ENCODE peak calls at places on chromosome 20, in nine cellular contexts. One of them, this sample, is unnamed.
A peak's percentile ranks its signal among the peaks of the same experiment; 100 is the strongest.

GRCh38 chr20:9261781-9262180 is 192.9 kb downstream of the PLCB4 start:
- DNase-seq in WERI-Rb-1: no peak
- DNase-seq in RWPE1: no peak
- DNase-seq in ELR: no peak
- DNase-seq in hepatocyte: no peak
- DNase-seq in DMS 273 treated with DMSO at 0.1 percent for 48 hours: no peak
- DNase-seq in NCI-H748 treated with DMSO at 0.1 percent for 48 hours: no peak
- DNase-seq in A172: no peak
- DNase-seq in stimulated activated CD4-positive, alpha-beta T cell treated with anti-CD3 and anti-CD28 coated beads, Interleukin-1b, Interleukin-23, amount 100 ng/mL, for 24 hours: no peak
- DNase-seq in this sample: peak; percentile 59

GRCh38 chr20:49345538-49345937 is 67.7 kb upstream of the ZNFX1 start:
- DNase-seq in A172: peak; percentile 88
- DNase-seq in stimulated activated CD4-positive, alpha-beta T cell treated with anti-CD3 and anti-CD28 coated beads, Interleukin-1b, Interleukin-23, amount 100 ng/mL, for 24 hours: no peak
- DNase-seq in hepatocyte: no peak
- DNase-seq in WERI-Rb-1: no peak
- DNase-seq in DMS 273 treated with DMSO at 0.1 percent for 48 hours: peak; percentile 50
- DNase-seq in RWPE1: peak; percentile 95
- DNase-seq in NCI-H748 treated with DMSO at 0.1 percent for 48 hours: no peak
- DNase-seq in ELR: peak; percentile 85
- DNase-seq in this sample: peak; percentile 48

GRCh38 chr20:35568645-35569044 is 26.8 kb downstream of the ERGIC3 start:
- DNase-seq in WERI-Rb-1: peak; percentile 29
- DNase-seq in NCI-H748 treated with DMSO at 0.1 percent for 48 hours: no peak
- DNase-seq in DMS 273 treated with DMSO at 0.1 percent for 48 hours: no peak
- DNase-seq in A172: peak; percentile 22
- DNase-seq in ELR: peak; percentile 45
- DNase-seq in RWPE1: peak; percentile 64
- DNase-seq in stimulated activated CD4-positive, alpha-beta T cell treated with anti-CD3 and anti-CD28 coated beads, Interleukin-1b, Interleukin-23, amount 100 ng/mL, for 24 hours: no peak
- DNase-seq in hepatocyte: peak; percentile 38
- DNase-seq in this sample: peak; percentile 47

GRCh38 chr20:41436679-41437078 is 70.1 kb upstream of the EMILIN3 start:
- DNase-seq in stimulated activated CD4-positive, alpha-beta T cell treated with anti-CD3 and anti-CD28 coated beads, Interleukin-1b, Interleukin-23, amount 100 ng/mL, for 24 hours: no peak
- DNase-seq in NCI-H748 treated with DMSO at 0.1 percent for 48 hours: no peak
- DNase-seq in WERI-Rb-1: no peak
- DNase-seq in ELR: peak; percentile 91
- DNase-seq in DMS 273 treated with DMSO at 0.1 percent for 48 hours: no peak
- DNase-seq in RWPE1: no peak
- DNase-seq in A172: peak; percentile 45
- DNase-seq in hepatocyte: no peak
- DNase-seq in this sample: peak; percentile 11

GRCh38 chr20:64238115-64238825 is 17.3 kb upstream of the PCMTD2 start:
- DNase-seq in DMS 273 treated with DMSO at 0.1 percent for 48 hours: no peak
- DNase-seq in A172: no peak
- DNase-seq in stimulated activated CD4-positive, alpha-beta T cell treated with anti-CD3 and anti-CD28 coated beads, Interleukin-1b, Interleukin-23, amount 100 ng/mL, for 24 hours: no peak
- DNase-seq in NCI-H748 treated with DMSO at 0.1 percent for 48 hours: no peak
- DNase-seq in hepatocyte: no peak
- DNase-seq in RWPE1: no peak
- DNase-seq in WERI-Rb-1: no peak
- DNase-seq in ELR: no peak
- DNase-seq in this sample: no peak

GRCh38 chr20:36465109-36466080 is 75.9 kb upstream of the MYL9 start:
- DNase-seq in A172: peak; percentile 98
- DNase-seq in stimulated activated CD4-positive, alpha-beta T cell treated with anti-CD3 and anti-CD28 coated beads, Interleukin-1b, Interleukin-23, amount 100 ng/mL, for 24 hours: no peak
- DNase-seq in DMS 273 treated with DMSO at 0.1 percent for 48 hours: no peak
- DNase-seq in RWPE1: peak; percentile 88
- DNase-seq in hepatocyte: peak; percentile 70
- DNase-seq in ELR: peak; percentile 97
- DNase-seq in NCI-H748 treated with DMSO at 0.1 percent for 48 hours: no peak
- DNase-seq in WERI-Rb-1: no peak
- DNase-seq in this sample: peak; percentile 90

GRCh38 chr20:19249515-19249914 is 37.1 kb downstream of the SLC24A3 start:
- DNase-seq in RWPE1: no peak
- DNase-seq in WERI-Rb-1: no peak
- DNase-seq in NCI-H748 treated with DMSO at 0.1 percent for 48 hours: no peak
- DNase-seq in hepatocyte: no peak
- DNase-seq in DMS 273 treated with DMSO at 0.1 percent for 48 hours: no peak
- DNase-seq in stimulated activated CD4-positive, alpha-beta T cell treated with anti-CD3 and anti-CD28 coated beads, Interleukin-1b, Interleukin-23, amount 100 ng/mL, for 24 hours: no peak
- DNase-seq in ELR: peak; percentile 64
- DNase-seq in A172: no peak
- DNase-seq in this sample: peak; percentile 13

GRCh38 chr20:328596-329324 is 3.4 kb downstream of the SOX12 start:
- DNase-seq in stimulated activated CD4-positive, alpha-beta T cell treated with anti-CD3 and anti-CD28 coated beads, Interleukin-1b, Interleukin-23, amount 100 ng/mL, for 24 hours: no peak
- DNase-seq in NCI-H748 treated with DMSO at 0.1 percent for 48 hours: no peak
- DNase-seq in A172: no peak
- DNase-seq in DMS 273 treated with DMSO at 0.1 percent for 48 hours: no peak
- DNase-seq in WERI-Rb-1: no peak
- DNase-seq in RWPE1: no peak
- DNase-seq in hepatocyte: no peak
- DNase-seq in ELR: no peak
- DNase-seq in this sample: no peak

GRCh38 chr20:6265204-6265904 is 142.5 kb upstream of the FERMT1 start:
- DNase-seq in hepatocyte: peak; percentile 74
- DNase-seq in RWPE1: peak; percentile 59
- DNase-seq in WERI-Rb-1: no peak
- DNase-seq in ELR: peak; percentile 9
- DNase-seq in stimulated activated CD4-positive, alpha-beta T cell treated with anti-CD3 and anti-CD28 coated beads, Interleukin-1b, Interleukin-23, amount 100 ng/mL, for 24 hours: no peak
- DNase-seq in NCI-H748 treated with DMSO at 0.1 percent for 48 hours: peak; percentile 90
- DNase-seq in A172: peak; percentile 14
- DNase-seq in DMS 273 treated with DMSO at 0.1 percent for 48 hours: no peak
- DNase-seq in this sample: peak; percentile 75

GRCh38 chr20:11112837-11113236 is 439.0 kb upstream of the JAG1 start:
- DNase-seq in stimulated activated CD4-positive, alpha-beta T cell treated with anti-CD3 and anti-CD28 coated beads, Interleukin-1b, Interleukin-23, amount 100 ng/mL, for 24 hours: no peak
- DNase-seq in WERI-Rb-1: no peak
- DNase-seq in NCI-H748 treated with DMSO at 0.1 percent for 48 hours: peak; percentile 93
- DNase-seq in DMS 273 treated with DMSO at 0.1 percent for 48 hours: no peak
- DNase-seq in RWPE1: no peak
- DNase-seq in hepatocyte: no peak
- DNase-seq in ELR: peak; percentile 31
- DNase-seq in A172: peak; percentile 23
- DNase-seq in this sample: peak; percentile 86

GRCh38 chr20:16256981-16257380 is 316.3 kb downstream of the KIF16B start:
- DNase-seq in NCI-H748 treated with DMSO at 0.1 percent for 48 hours: no peak
- DNase-seq in DMS 273 treated with DMSO at 0.1 percent for 48 hours: no peak
- DNase-seq in WERI-Rb-1: no peak
- DNase-seq in A172: no peak
- DNase-seq in ELR: no peak
- DNase-seq in RWPE1: no peak
- DNase-seq in stimulated activated CD4-positive, alpha-beta T cell treated with anti-CD3 and anti-CD28 coated beads, Interleukin-1b, Interleukin-23, amount 100 ng/mL, for 24 hours: no peak
- DNase-seq in hepatocyte: no peak
- DNase-seq in this sample: no peak

GRCh38 chr20:24160563-24161355 is 172.2 kb upstream of the GGTLC1 start:
- DNase-seq in stimulated activated CD4-positive, alpha-beta T cell treated with anti-CD3 and anti-CD28 coated beads, Interleukin-1b, Interleukin-23, amount 100 ng/mL, for 24 hours: no peak
- DNase-seq in WERI-Rb-1: peak; percentile 69
- DNase-seq in NCI-H748 treated with DMSO at 0.1 percent for 48 hours: peak; percentile 6
- DNase-seq in A172: peak; percentile 68
- DNase-seq in ELR: peak; percentile 54
- DNase-seq in RWPE1: peak; percentile 41
- DNase-seq in hepatocyte: peak; percentile 74
- DNase-seq in DMS 273 treated with DMSO at 0.1 percent for 48 hours: peak; percentile 5
- DNase-seq in this sample: peak; percentile 64

GRCh38 chr20:46128310-46129151 is 10.4 kb downstream of the CD40 start:
- DNase-seq in A172: no peak
- DNase-seq in RWPE1: no peak
- DNase-seq in WERI-Rb-1: peak; percentile 85
- DNase-seq in ELR: peak; percentile 36
- DNase-seq in hepatocyte: peak; percentile 40
- DNase-seq in NCI-H748 treated with DMSO at 0.1 percent for 48 hours: no peak
- DNase-seq in stimulated activated CD4-positive, alpha-beta T cell treated with anti-CD3 and anti-CD28 coated beads, Interleukin-1b, Interleukin-23, amount 100 ng/mL, for 24 hours: no peak
- DNase-seq in DMS 273 treated with DMSO at 0.1 percent for 48 hours: no peak
- DNase-seq in this sample: no peak

GRCh38 chr20:5056801-5057599 is 55.7 kb upstream of the SLC23A2 start:
- DNase-seq in WERI-Rb-1: no peak
- DNase-seq in hepatocyte: no peak
- DNase-seq in ELR: peak; percentile 62
- DNase-seq in NCI-H748 treated with DMSO at 0.1 percent for 48 hours: no peak
- DNase-seq in DMS 273 treated with DMSO at 0.1 percent for 48 hours: no peak
- DNase-seq in RWPE1: no peak
- DNase-seq in A172: peak; percentile 62
- DNase-seq in stimulated activated CD4-positive, alpha-beta T cell treated with anti-CD3 and anti-CD28 coated beads, Interleukin-1b, Interleukin-23, amount 100 ng/mL, for 24 hours: peak; percentile 40
- DNase-seq in this sample: peak; percentile 60

GRCh38 chr20:23631981-23632710 is 5.6 kb downstream of the CST3 start:
- DNase-seq in ELR: no peak
- DNase-seq in RWPE1: no peak
- DNase-seq in hepatocyte: no peak
- DNase-seq in WERI-Rb-1: no peak
- DNase-seq in DMS 273 treated with DMSO at 0.1 percent for 48 hours: no peak
- DNase-seq in NCI-H748 treated with DMSO at 0.1 percent for 48 hours: no peak
- DNase-seq in stimulated activated CD4-positive, alpha-beta T cell treated with anti-CD3 and anti-CD28 coated beads, Interleukin-1b, Interleukin-23, amount 100 ng/mL, for 24 hours: no peak
- DNase-seq in A172: no peak
- DNase-seq in this sample: no peak

GRCh38 chr20:19540401-19540800 is 217.7 kb upstream of the RIN2 start:
- DNase-seq in hepatocyte: no peak
- DNase-seq in WERI-Rb-1: no peak
- DNase-seq in A172: no peak
- DNase-seq in NCI-H748 treated with DMSO at 0.1 percent for 48 hours: no peak
- DNase-seq in ELR: no peak
- DNase-seq in DMS 273 treated with DMSO at 0.1 percent for 48 hours: no peak
- DNase-seq in stimulated activated CD4-positive, alpha-beta T cell treated with anti-CD3 and anti-CD28 coated beads, Interleukin-1b, Interleukin-23, amount 100 ng/mL, for 24 hours: no peak
- DNase-seq in RWPE1: no peak
- DNase-seq in this sample: no peak

GRCh38 chr20:62805711-62806382 is 1.2 kb downstream of the OGFR start:
- DNase-seq in WERI-Rb-1: no peak
- DNase-seq in A172: no peak
- DNase-seq in ELR: peak; percentile 41
- DNase-seq in DMS 273 treated with DMSO at 0.1 percent for 48 hours: no peak
- DNase-seq in NCI-H748 treated with DMSO at 0.1 percent for 48 hours: no peak
- DNase-seq in RWPE1: no peak
- DNase-seq in stimulated activated CD4-positive, alpha-beta T cell treated with anti-CD3 and anti-CD28 coated beads, Interleukin-1b, Interleukin-23, amount 100 ng/mL, for 24 hours: no peak
- DNase-seq in hepatocyte: peak; percentile 58
- DNase-seq in this sample: no peak

GRCh38 chr20:49851991-49852390 is 39.4 kb downstream of the SLC9A8 start:
- DNase-seq in stimulated activated CD4-positive, alpha-beta T cell treated with anti-CD3 and anti-CD28 coated beads, Interleukin-1b, Interleukin-23, amount 100 ng/mL, for 24 hours: no peak
- DNase-seq in DMS 273 treated with DMSO at 0.1 percent for 48 hours: no peak
- DNase-seq in A172: no peak
- DNase-seq in RWPE1: no peak
- DNase-seq in NCI-H748 treated with DMSO at 0.1 percent for 48 hours: no peak
- DNase-seq in ELR: no peak
- DNase-seq in WERI-Rb-1: no peak
- DNase-seq in hepatocyte: no peak
- DNase-seq in this sample: no peak

GRCh38 chr20:63028461-63028921 is 21.7 kb upstream of the BHLHE23 start:
- DNase-seq in NCI-H748 treated with DMSO at 0.1 percent for 48 hours: no peak
- DNase-seq in A172: no peak
- DNase-seq in stimulated activated CD4-positive, alpha-beta T cell treated with anti-CD3 and anti-CD28 coated beads, Interleukin-1b, Interleukin-23, amount 100 ng/mL, for 24 hours: no peak
- DNase-seq in DMS 273 treated with DMSO at 0.1 percent for 48 hours: no peak
- DNase-seq in WERI-Rb-1: no peak
- DNase-seq in hepatocyte: no peak
- DNase-seq in ELR: no peak
- DNase-seq in RWPE1: no peak
- DNase-seq in this sample: no peak

GRCh38 chr20:44730441-44730840 is 15.2 kb upstream of the KCNK15 start:
- DNase-seq in NCI-H748 treated with DMSO at 0.1 percent for 48 hours: no peak
- DNase-seq in hepatocyte: peak; percentile 45
- DNase-seq in RWPE1: peak; percentile 80
- DNase-seq in DMS 273 treated with DMSO at 0.1 percent for 48 hours: no peak
- DNase-seq in ELR: peak; percentile 99
- DNase-seq in A172: peak; percentile 91
- DNase-seq in stimulated activated CD4-positive, alpha-beta T cell treated with anti-CD3 and anti-CD28 coated beads, Interleukin-1b, Interleukin-23, amount 100 ng/mL, for 24 hours: no peak
- DNase-seq in WERI-Rb-1: no peak
- DNase-seq in this sample: peak; percentile 92

GRCh38 chr20:37336369-37337207 is 9.4 kb upstream of the SRC start:
- DNase-seq in DMS 273 treated with DMSO at 0.1 percent for 48 hours: no peak
- DNase-seq in RWPE1: no peak
- DNase-seq in NCI-H748 treated with DMSO at 0.1 percent for 48 hours: no peak
- DNase-seq in ELR: no peak
- DNase-seq in hepatocyte: peak; percentile 44
- DNase-seq in A172: peak; percentile 27
- DNase-seq in WERI-Rb-1: peak; percentile 18
- DNase-seq in stimulated activated CD4-positive, alpha-beta T cell treated with anti-CD3 and anti-CD28 coated beads, Interleukin-1b, Interleukin-23, amount 100 ng/mL, for 24 hours: no peak
- DNase-seq in this sample: no peak

GRCh38 chr20:13930246-13930645 is 60.2 kb downstream of the SEL1L2 start:
- DNase-seq in stimulated activated CD4-positive, alpha-beta T cell treated with anti-CD3 and anti-CD28 coated beads, Interleukin-1b, Interleukin-23, amount 100 ng/mL, for 24 hours: no peak
- DNase-seq in WERI-Rb-1: no peak
- DNase-seq in NCI-H748 treated with DMSO at 0.1 percent for 48 hours: no peak
- DNase-seq in DMS 273 treated with DMSO at 0.1 percent for 48 hours: no peak
- DNase-seq in RWPE1: peak; percentile 23
- DNase-seq in ELR: no peak
- DNase-seq in hepatocyte: no peak
- DNase-seq in A172: peak; percentile 11
- DNase-seq in this sample: peak; percentile 14

GRCh38 chr20:23251779-23252178 is 98.8 kb upstream of the NXT1 start:
- DNase-seq in DMS 273 treated with DMSO at 0.1 percent for 48 hours: no peak
- DNase-seq in NCI-H748 treated with DMSO at 0.1 percent for 48 hours: no peak
- DNase-seq in A172: no peak
- DNase-seq in WERI-Rb-1: no peak
- DNase-seq in hepatocyte: no peak
- DNase-seq in stimulated activated CD4-positive, alpha-beta T cell treated with anti-CD3 and anti-CD28 coated beads, Interleukin-1b, Interleukin-23, amount 100 ng/mL, for 24 hours: no peak
- DNase-seq in ELR: no peak
- DNase-seq in RWPE1: no peak
- DNase-seq in this sample: no peak

GRCh38 chr20:32332614-32333013 is 25.5 kb upstream of the ASXL1 start:
- DNase-seq in stimulated activated CD4-positive, alpha-beta T cell treated with anti-CD3 and anti-CD28 coated beads, Interleukin-1b, Interleukin-23, amount 100 ng/mL, for 24 hours: no peak
- DNase-seq in NCI-H748 treated with DMSO at 0.1 percent for 48 hours: no peak
- DNase-seq in DMS 273 treated with DMSO at 0.1 percent for 48 hours: no peak
- DNase-seq in hepatocyte: no peak
- DNase-seq in A172: no peak
- DNase-seq in WERI-Rb-1: no peak
- DNase-seq in RWPE1: peak; percentile 43
- DNase-seq in ELR: peak; percentile 63
- DNase-seq in this sample: peak; percentile 86

GRCh38 chr20:32975698-32976674 is 28.2 kb downstream of the SUN5 start:
- DNase-seq in A172: peak; percentile 45
- DNase-seq in NCI-H748 treated with DMSO at 0.1 percent for 48 hours: no peak
- DNase-seq in hepatocyte: no peak
- DNase-seq in ELR: no peak
- DNase-seq in RWPE1: no peak
- DNase-seq in stimulated activated CD4-positive, alpha-beta T cell treated with anti-CD3 and anti-CD28 coated beads, Interleukin-1b, Interleukin-23, amount 100 ng/mL, for 24 hours: no peak
- DNase-seq in DMS 273 treated with DMSO at 0.1 percent for 48 hours: no peak
- DNase-seq in WERI-Rb-1: no peak
- DNase-seq in this sample: no peak

GRCh38 chr20:10696650-10697049 is 22.9 kb upstream of the JAG1 start:
- DNase-seq in DMS 273 treated with DMSO at 0.1 percent for 48 hours: no peak
- DNase-seq in WERI-Rb-1: peak; percentile 11
- DNase-seq in hepatocyte: no peak
- DNase-seq in RWPE1: no peak
- DNase-seq in ELR: no peak
- DNase-seq in A172: no peak
- DNase-seq in stimulated activated CD4-positive, alpha-beta T cell treated with anti-CD3 and anti-CD28 coated beads, Interleukin-1b, Interleukin-23, amount 100 ng/mL, for 24 hours: no peak
- DNase-seq in NCI-H748 treated with DMSO at 0.1 percent for 48 hours: peak; percentile 16
- DNase-seq in this sample: no peak

GRCh38 chr20:44291754-44292153 is 19.2 kb downstream of the FITM2 start:
- DNase-seq in DMS 273 treated with DMSO at 0.1 percent for 48 hours: no peak
- DNase-seq in RWPE1: no peak
- DNase-seq in NCI-H748 treated with DMSO at 0.1 percent for 48 hours: no peak
- DNase-seq in WERI-Rb-1: no peak
- DNase-seq in ELR: no peak
- DNase-seq in stimulated activated CD4-positive, alpha-beta T cell treated with anti-CD3 and anti-CD28 coated beads, Interleukin-1b, Interleukin-23, amount 100 ng/mL, for 24 hours: no peak
- DNase-seq in A172: no peak
- DNase-seq in hepatocyte: no peak
- DNase-seq in this sample: no peak

GRCh38 chr20:8807480-8808179 is 261.3 kb upstream of the PLCB4 start:
- DNase-seq in A172: no peak
- DNase-seq in stimulated activated CD4-positive, alpha-beta T cell treated with anti-CD3 and anti-CD28 coated beads, Interleukin-1b, Interleukin-23, amount 100 ng/mL, for 24 hours: no peak
- DNase-seq in RWPE1: no peak
- DNase-seq in DMS 273 treated with DMSO at 0.1 percent for 48 hours: no peak
- DNase-seq in NCI-H748 treated with DMSO at 0.1 percent for 48 hours: no peak
- DNase-seq in WERI-Rb-1: no peak
- DNase-seq in ELR: no peak
- DNase-seq in hepatocyte: no peak
- DNase-seq in this sample: no peak

GRCh38 chr20:22974354-22974753 is 60.8 kb upstream of the SSTR4 start:
- DNase-seq in A172: peak; percentile 53
- DNase-seq in RWPE1: peak; percentile 30
- DNase-seq in ELR: peak; percentile 25
- DNase-seq in NCI-H748 treated with DMSO at 0.1 percent for 48 hours: peak; percentile 22
- DNase-seq in hepatocyte: peak; percentile 30
- DNase-seq in DMS 273 treated with DMSO at 0.1 percent for 48 hours: no peak
- DNase-seq in stimulated activated CD4-positive, alpha-beta T cell treated with anti-CD3 and anti-CD28 coated beads, Interleukin-1b, Interleukin-23, amount 100 ng/mL, for 24 hours: no peak
- DNase-seq in WERI-Rb-1: no peak
- DNase-seq in this sample: peak; percentile 55

GRCh38 chr20:59016795-59017492 is 2.3 kb upstream of the TUBB1 start:
- DNase-seq in stimulated activated CD4-positive, alpha-beta T cell treated with anti-CD3 and anti-CD28 coated beads, Interleukin-1b, Interleukin-23, amount 100 ng/mL, for 24 hours: no peak
- DNase-seq in NCI-H748 treated with DMSO at 0.1 percent for 48 hours: no peak
- DNase-seq in WERI-Rb-1: no peak
- DNase-seq in hepatocyte: no peak
- DNase-seq in DMS 273 treated with DMSO at 0.1 percent for 48 hours: no peak
- DNase-seq in ELR: peak; percentile 40
- DNase-seq in RWPE1: peak; percentile 61
- DNase-seq in A172: no peak
- DNase-seq in this sample: peak; percentile 42

GRCh38 chr20:16806061-16806460 is 57.9 kb downstream of the OTOR start:
- DNase-seq in ELR: no peak
- DNase-seq in A172: no peak
- DNase-seq in hepatocyte: no peak
- DNase-seq in stimulated activated CD4-positive, alpha-beta T cell treated with anti-CD3 and anti-CD28 coated beads, Interleukin-1b, Interleukin-23, amount 100 ng/mL, for 24 hours: no peak
- DNase-seq in RWPE1: no peak
- DNase-seq in DMS 273 treated with DMSO at 0.1 percent for 48 hours: no peak
- DNase-seq in WERI-Rb-1: no peak
- DNase-seq in NCI-H748 treated with DMSO at 0.1 percent for 48 hours: no peak
- DNase-seq in this sample: no peak